ENCODE peak calls at places on chromosomes 5 and 9, in ten cellular contexts. U, E, W, D, F, T, C, V, H and Q are unnamed samples.

GRCh38 chr5:32508806-32509805 is 64.6 kb upstream of the ZFR start:
- DNase-seq in U (no peak), E (no peak), W (no peak), D (no peak), F (no peak), T (no peak), C (no peak), V (no peak), H (no peak), Q (no peak)

GRCh38 chr5:180804129-180804601 is 1.6 kb upstream of the MGAT1 start:
- DNase-seq in U (no peak), E (no peak), W (no peak), D (peak; percentile 49), F (no peak), T (no peak), C (no peak), V (no peak), H (no peak), Q (peak; percentile 48)

GRCh38 chr5:139064613-139065012 is 133.6 kb downstream of the SIL1 start:
- DNase-seq in U (no peak), E (no peak), W (no peak), D (no peak), F (peak; percentile 12), T (no peak), C (no peak), V (no peak), H (no peak), Q (no peak)

GRCh38 chr9:137162505-137163100 is 7.2 kb downstream of the LRRC26 start:
- DNase-seq in U (no peak), E (no peak), W (no peak), D (no peak), F (no peak), T (no peak), C (no peak), V (no peak), H (no peak), Q (no peak)

GRCh38 chr5:151663617-151664322 is 22.9 kb downstream of the SPARC start:
- DNase-seq in U (no peak), E (no peak), W (no peak), D (no peak), F (peak; percentile 40), T (no peak), C (no peak), V (no peak), H (no peak), Q (no peak)

GRCh38 chr5:115374057-115374775 is 77.8 kb upstream of the CCDC112 start:
- DNase-seq in U (no peak), E (no peak), W (no peak), D (no peak), F (no peak), T (no peak), C (no peak), V (no peak), H (no peak), Q (no peak)

GRCh38 chr5:65769539-65769938 is 47.5 kb downstream of the NLN start:
- DNase-seq in U (no peak), E (no peak), W (no peak), D (no peak), F (no peak), T (no peak), C (no peak), V (no peak), H (no peak), Q (no peak)

GRCh38 chr9:124351672-124352468 is 63.4 kb downstream of the PSMB7 start:
- DNase-seq in U (no peak), E (no peak), W (no peak), D (no peak), F (no peak), T (no peak), C (no peak), V (no peak), H (no peak), Q (no peak)

GRCh38 chr5:9166202-9167147 is 379.4 kb downstream of the SEMA5A start:
- DNase-seq in U (no peak), E (no peak), W (no peak), D (no peak), F (no peak), T (no peak), C (no peak), V (no peak), H (no peak), Q (no peak)

GRCh38 chr5:1074816-1075554 is 36.9 kb downstream of the SLC12A7 start:
- DNase-seq in U (no peak), E (no peak), W (no peak), D (no peak), F (no peak), T (no peak), C (no peak), V (no peak), H (no peak), Q (no peak)

GRCh38 chr9:129008986-129009583 is 19.0 kb downstream of the SH3GLB2 start:
- DNase-seq in U (no peak), E (no peak), W (no peak), D (no peak), F (no peak), T (no peak), C (no peak), V (no peak), H (no peak), Q (no peak)

GRCh38 chr5:31630931-31631330 is 8.0 kb upstream of the PDZD2 start:
- DNase-seq in U (no peak), E (no peak), W (no peak), D (no peak), F (peak; percentile 12), T (no peak), C (no peak), V (no peak), H (no peak), Q (no peak)